ENCODE peak calls at places on chromosomes 6 and 20, in four cellular contexts. E is mesendoderm, C is IMR-90, W is neuronal stem cell. H is an unnamed sample.

GRCh38 chr6:105794870-105795269 is 291.3 kb upstream of the PRDM1 start:
- DNase-seq in E (no peak), C (no peak), W (no peak), H (no peak)

GRCh38 chr6:90442366-90442765 is 144.5 kb downstream of the MAP3K7 start:
- DNase-seq in E (no peak), C (peak), W (no peak), H (no peak)

GRCh38 chr6:51541847-51542246 is 545.6 kb downstream of the PKHD1 start:
- DNase-seq in E (no peak), C (no peak), W (no peak), H (no peak)

GRCh38 chr20:25076731-25077609 is 5.0 kb downstream of the VSX1 start:
- DNase-seq in E (no peak), C (peak), W (no peak), H (no peak)

GRCh38 chr6:152268846-152269442 is 368.2 kb downstream of the SYNE1 start:
- DNase-seq in E (no peak), C (peak), W (no peak), H (no peak)

GRCh38 chr20:22542427-22542826 is 41.9 kb downstream of the FOXA2 start:
- DNase-seq in E (no peak), C (no peak), W (no peak), H (no peak)

GRCh38 chr6:166341915-166342292 is 441 bp downstream of the SFT2D1 start:
- DNase-seq in E (peak), C (no peak), W (no peak), H (no peak)

GRCh38 chr6:109224994-109225393 is 129.7 kb downstream of the CEP57L1 start:
- DNase-seq in E (no peak), C (no peak), W (no peak), H (no peak)

GRCh38 chr20:646107-646867 is 6.7 kb downstream of the SRXN1 start:
- DNase-seq in E (no peak), C (no peak), W (no peak), H (no peak)

GRCh38 chr6:71228461-71229041 is 60.1 kb upstream of the OGFRL1 start:
- DNase-seq in E (no peak), C (peak), W (no peak), H (no peak)

GRCh38 chr6:84588697-84589080 is 175.7 kb downstream of the TBX18 start:
- DNase-seq in E (no peak), C (no peak), W (no peak), H (no peak)

GRCh38 chr20:48706710-48707339 is 121.0 kb downstream of the PREX1 start:
- DNase-seq in E (no peak), C (no peak), W (no peak), H (no peak)

GRCh38 chr6:1787109-1787466 is 177.4 kb downstream of the FOXC1 start:
- DNase-seq in E (no peak), C (no peak), W (no peak), H (no peak)

GRCh38 chr6:6537488-6537887 is 51.0 kb upstream of the LY86 start:
- DNase-seq in E (no peak), C (no peak), W (no peak), H (no peak)

GRCh38 chr6:100230115-100230975 is 234.4 kb downstream of the SIM1 start:
- DNase-seq in E (no peak), C (no peak), W (no peak), H (no peak)

GRCh38 chr6:132715204-132715603 is 1.3 kb upstream of the VNN1 start:
- DNase-seq in E (peak), C (peak), W (peak), H (peak)

GRCh38 chr20:10784337-10785183 is 110.8 kb upstream of the JAG1 start:
- DNase-seq in E (peak), C (no peak), W (no peak), H (no peak)

GRCh38 chr6:27290065-27290849 is 21.8 kb downstream of the POM121L2 start:
- DNase-seq in E (peak), C (peak), W (no peak), H (peak)

GRCh38 chr6:52558266-52559000 is 18.4 kb downstream of the TRAM2 start:
- DNase-seq in E (no peak), C (no peak), W (no peak), H (no peak)

GRCh38 chr6:107540465-107540857 is 50.5 kb downstream of the SOBP start:
- DNase-seq in E (no peak), C (peak), W (no peak), H (no peak)

GRCh38 chr6:123001540-123001939 is 5.5 kb downstream of the CLVS2 start:
- DNase-seq in E (peak), C (no peak), W (no peak), H (no peak)

GRCh38 chr6:166738778-166739654 is 112.0 kb upstream of the RPS6KA2 start:
- DNase-seq in E (no peak), C (peak), W (no peak), H (no peak)

GRCh38 chr6:7895125-7895423 is 15.5 kb downstream of the TXNDC5 start:
- DNase-seq in E (no peak), C (no peak), W (no peak), H (no peak)

GRCh38 chr6:143529095-143529494 is 17.6 kb upstream of the FUCA2 start:
- DNase-seq in E (peak), C (no peak), W (no peak), H (no peak)

GRCh38 chr20:58349586-58349985 is 39.4 kb upstream of the VAPB start:
- DNase-seq in E (no peak), C (peak), W (no peak), H (no peak)

GRCh38 chr20:1894951-1895673 is at the start of gene SIRPA:
- DNase-seq in E (peak), C (peak), W (peak), H (no peak)
- H3K23ac ChIP-seq in E (no peak), C (peak), W (no peak), H (no peak)

GRCh38 chr6:44627879-44628271 is 240.4 kb downstream of the CDC5L start:
- DNase-seq in E (no peak), C (no peak), W (no peak), H (no peak)

GRCh38 chr6:44627091-44627878 is 239.8 kb downstream of the CDC5L start:
- DNase-seq in E (peak), C (no peak), W (no peak), H (peak)

GRCh38 chr6:44624226-44624625 is 236.7 kb downstream of the CDC5L start:
- DNase-seq in E (peak), C (no peak), W (no peak), H (peak)

GRCh38 chr6:44626608-44627007 is 239.1 kb downstream of the CDC5L start:
- DNase-seq in E (no peak), C (no peak), W (no peak), H (no peak)

GRCh38 chr6:44625996-44626395 is 238.5 kb downstream of the CDC5L start:
- DNase-seq in E (no peak), C (no peak), W (no peak), H (no peak)
- H3K23ac ChIP-seq in E (no peak), C (no peak), W (no peak), H (peak)

GRCh38 chr6:34070315-34071110 is 75.4 kb downstream of the GRM4 start:
- DNase-seq in E (peak), C (no peak), W (no peak), H (no peak)

GRCh38 chr6:34071111-34071883 is 74.6 kb downstream of the GRM4 start:
- DNase-seq in E (no peak), C (no peak), W (no peak), H (no peak)

GRCh38 chr6:34072727-34073126 is 73.2 kb downstream of the GRM4 start:
- DNase-seq in E (no peak), C (no peak), W (no peak), H (no peak)

GRCh38 chr6:34073504-34073903 is 72.4 kb downstream of the GRM4 start:
- DNase-seq in E (no peak), C (no peak), W (no peak), H (no peak)

GRCh38 chr6:34071884-34072379 is 74.0 kb downstream of the GRM4 start:
- DNase-seq in E (no peak), C (no peak), W (no peak), H (no peak)
- H3K23ac ChIP-seq in E (no peak), C (no peak), W (peak), H (no peak)

DNA sequence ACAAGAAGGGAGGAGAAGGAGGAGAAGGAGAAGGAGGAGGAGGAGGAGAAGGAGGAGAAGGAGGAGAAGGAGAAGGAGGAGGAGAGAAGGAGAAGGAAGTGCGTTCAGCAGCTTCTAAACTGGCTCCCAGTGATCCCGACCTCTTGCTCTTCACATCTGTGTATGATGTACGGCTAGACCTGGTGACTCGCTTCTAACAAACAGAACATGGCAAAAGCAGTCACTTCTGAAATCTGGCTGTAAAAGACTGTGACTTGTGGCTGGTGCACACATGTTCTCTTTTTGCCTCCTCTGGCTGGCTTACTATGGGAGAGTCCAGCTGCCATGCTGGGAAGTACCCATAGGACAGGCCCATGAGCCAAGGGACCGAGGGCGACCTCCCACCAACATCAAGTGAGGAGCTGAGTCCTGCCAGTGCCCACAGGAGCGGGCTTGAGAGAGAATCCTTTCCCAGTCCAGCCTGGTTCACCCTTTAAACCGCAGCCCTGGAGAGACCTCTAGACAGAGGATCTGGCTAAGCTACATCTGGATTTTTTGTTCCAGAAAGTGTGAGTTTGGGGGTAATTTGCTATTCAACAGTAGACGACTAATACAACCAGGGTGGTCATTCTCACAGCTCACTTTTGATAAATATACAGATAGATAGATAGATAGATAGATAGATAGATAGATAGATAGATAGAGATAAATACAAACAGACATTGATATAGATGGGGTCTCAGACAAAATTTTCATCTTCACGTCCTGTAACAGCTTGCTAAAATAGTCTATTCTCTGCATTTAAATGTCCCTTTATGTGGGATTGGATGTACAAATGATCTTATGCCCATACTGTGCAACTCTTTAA is 42.3 kb downstream of the RPP40 start:
- DNase-seq in E (no peak), C (peak), W (no peak), H (no peak)
- H3K23ac ChIP-seq in E (no peak), C (peak), W (no peak), H (no peak)

DNA sequence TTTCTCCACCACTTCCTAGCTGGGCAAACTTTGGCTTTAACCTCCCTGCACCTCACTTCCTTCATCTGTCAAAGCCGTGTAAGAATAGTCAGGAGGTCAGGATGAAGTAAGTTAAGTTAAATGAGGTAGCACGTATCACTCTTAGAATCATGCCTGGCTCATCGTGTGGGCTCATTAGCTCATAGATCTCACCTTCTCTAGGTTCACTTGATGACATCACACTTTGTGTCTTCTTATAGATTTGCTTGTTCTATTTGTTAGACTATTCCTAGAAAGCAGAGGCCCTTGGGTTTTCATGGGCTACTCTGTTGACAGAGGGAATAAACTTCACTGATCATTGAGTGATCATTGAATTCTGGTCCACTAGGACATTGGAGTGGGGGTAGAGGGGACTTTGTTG is 12.2 kb upstream of the NCOA5 start:
- DNase-seq in E (no peak), C (no peak), W (no peak), H (no peak)
- H3K23ac ChIP-seq in E (no peak), C (no peak), W (no peak), H (no peak)

H was measured in H1.